ENCODE peak calls at places on chromosomes 6 and 20, in eight cellular contexts. F is Peyer's patch, J is cardiac muscle cell, G is right cardiac atrium, O is progenitor cell of endocrine pancreas, E is NCI-H460, N is GM12892, Z is heart right ventricle. L is an unnamed sample.

GRCh38 chr20:12591949-12592470 is 416.8 kb upstream of the SPTLC3 start:
- DNase-seq in F (no peak), J (peak), G (no peak), O (no peak), E (no peak), N (no peak), Z (no peak), L (no peak)

GRCh38 chr20:62796699-62797491 is 622 bp downstream of the MRGBP start:
- DNase-seq in F (no peak), J (no peak), G (no peak), O (no peak), E (no peak), N (no peak), Z (no peak), L (no peak)

GRCh38 chr6:5518936-5519491 is 257.7 kb downstream of the FARS2 start:
- DNase-seq in F (no peak), J (no peak), G (no peak), O (no peak), E (no peak), N (no peak), Z (no peak), L (no peak)

GRCh38 chr20:63553933-63554290 is at the start of gene FNDC11:
- DNase-seq in F (peak), J (peak), G (peak), O (peak), E (no peak), N (no peak), Z (peak), L (no peak)

GRCh38 chr20:8803065-8803464 is 265.8 kb upstream of the PLCB4 start:
- DNase-seq in F (no peak), J (peak), G (no peak), O (no peak), E (no peak), N (no peak), Z (peak), L (no peak)

GRCh38 chr20:50321797-50322480 is 131.3 kb downstream of the CEBPB start:
- DNase-seq in F (no peak), J (no peak), G (peak), O (no peak), E (no peak), N (no peak), Z (no peak), L (no peak)

GRCh38 chr20:22904411-22904810 is 130.7 kb upstream of the SSTR4 start:
- DNase-seq in F (no peak), J (no peak), G (no peak), O (no peak), E (no peak), N (no peak), Z (no peak), L (no peak)

GRCh38 chr6:167787896-167788530 is 38.7 kb upstream of the AFDN start:
- DNase-seq in F (no peak), J (no peak), G (no peak), O (no peak), E (no peak), N (no peak), Z (no peak), L (no peak)

GRCh38 chr6:76861403-76861802 is 601.9 kb downstream of the HTR1B start:
- DNase-seq in F (peak), J (peak), G (no peak), O (no peak), E (no peak), N (no peak), Z (no peak), L (peak)

L was measured in HCT116.